ENCODE peak calls at places on chromosomes 11 and 22, in seven cellular contexts. S is CD8-positive, alpha-beta memory T cell; J is MM.1S; D is adrenal gland; Y is Panc1; G is uterus; O is brain microvascular endothelial cell. I is an unnamed sample. For H3K36me3, the result is how much of the 10 kb centered on the place peaks cover.

GRCh38 chr11:69075421-69076128 is 26.8 kb downstream of the TPCN2 start:
- DNase-seq in J (no peak), S (no peak), Y (no peak), O (peak), D (no peak), G (peak), I (peak)

GRCh38 chr22:47202819-47203553 is 440.5 kb downstream of the TBC1D22A start:
- DNase-seq in D (no peak), Y (no peak), G (no peak), O (no peak), J (no peak), S (no peak), I (no peak)

GRCh38 chr11:36231300-36231699 is 57.9 kb downstream of the COMMD9 start:
- DNase-seq in J (no peak), Y (no peak), D (no peak), G (no peak), S (no peak), O (peak), I (peak)

GRCh38 chr11:119664063-119664572 is 64.9 kb downstream of the NECTIN1 start:
- DNase-seq in O (no peak), J (no peak), Y (no peak), S (no peak), G (no peak), D (no peak), I (no peak)

GRCh38 chr11:70603756-70604211 is 205.5 kb downstream of the CTTN start:
- DNase-seq in S (no peak), Y (no peak), D (no peak), G (no peak), O (no peak), J (no peak), I (no peak)

GRCh38 chr11:6237903-6238302 is 986 bp upstream of the CNGA4 start:
- DNase-seq in D (no peak), Y (no peak), J (no peak), G (no peak), S (no peak), O (no peak), I (no peak)

GRCh38 chr11:102608699-102609098 is 16.4 kb downstream of the MMP20 start:
- DNase-seq in S (no peak), O (no peak), Y (no peak), G (no peak), D (no peak), J (no peak), I (no peak)

GRCh38 chr22:29765905-29766631 is 739 bp downstream of the ZMAT5 start:
- DNase-seq in Y (no peak), D (peak), O (no peak), S (no peak), J (no peak), G (no peak), I (no peak)

GRCh38 chr11:12125609-12126149 is 15.3 kb downstream of the MICAL2 start:
- DNase-seq in G (no peak), Y (no peak), D (no peak), S (no peak), O (no peak), J (no peak), I (no peak)

GRCh38 chr11:113591122-113591521 is 115.0 kb downstream of the TMPRSS5 start:
- DNase-seq in J (no peak), S (no peak), Y (no peak), G (no peak), O (no peak), D (no peak), I (no peak)

GRCh38 chr22:49767355-49768062 is 60.2 kb downstream of the BRD1 start:
- DNase-seq in Y (peak), J (peak), D (no peak), G (no peak), O (peak), S (no peak), I (no peak)

GRCh38 chr11:5275369-5276110 is 5.8 kb upstream of the HBE1 start:
- DNase-seq in G (no peak), Y (no peak), J (no peak), S (no peak), D (no peak), O (no peak), I (no peak)

GRCh38 chr22:50082961-50083461 is 2.2 kb downstream of the MLC1 start:
- DNase-seq in Y (no peak), J (peak), G (no peak), D (no peak), S (no peak), O (no peak), I (no peak)

GRCh38 chr11:76808996-76809395 is 25.8 kb downstream of the TSKU start:
- DNase-seq in Y (no peak), D (no peak), S (no peak), J (no peak), O (no peak), G (no peak), I (no peak)

GRCh38 chr11:19380375-19380774 is 139.6 kb upstream of the E2F8 start:
- DNase-seq in O (peak), G (no peak), J (no peak), Y (no peak), S (no peak), D (peak), I (peak)

GRCh38 chr11:134678744-134679143 is 266.7 kb upstream of the B3GAT1 start:
- DNase-seq in G (no peak), S (no peak), J (no peak), D (no peak), Y (no peak), O (no peak), I (no peak)

GRCh38 chr22:36540867-36541642 is 12.1 kb upstream of the EIF3D start:
- DNase-seq in O (no peak), J (no peak), S (no peak), G (no peak), D (no peak), Y (no peak), I (no peak)

GRCh38 chr11:2294340-2295290 is 7.1 kb downstream of the C11orf21 start:
- DNase-seq in O (no peak), S (no peak), G (peak), J (no peak), Y (no peak), D (no peak), I (no peak)

GRCh38 chr11:100816823-100817222 is 129.7 kb downstream of the ARHGAP42 start:
- DNase-seq in G (no peak), Y (no peak), O (peak), S (no peak), D (no peak), J (no peak), I (no peak)

GRCh38 chr22:31850135-31850534 is 94.2 kb upstream of the YWHAH start:
- DNase-seq in G (no peak), Y (no peak), O (no peak), D (no peak), S (no peak), J (no peak), I (no peak)

GRCh38 chr11:14971865-14972580 is at the start of gene CALCA:
- DNase-seq in Y (no peak), O (no peak), D (no peak), S (no peak), J (no peak), G (no peak), I (no peak)

GRCh38 chr11:110355011-110355744 is 58.8 kb upstream of the RDX start:
- DNase-seq in O (no peak), G (no peak), Y (no peak), S (no peak), J (no peak), D (peak), I (no peak)

GRCh38 chr11:5547982-5548381 is 358 bp downstream of the OR52H1 start:
- DNase-seq in D (no peak), Y (no peak), G (no peak), J (peak), O (no peak), S (no peak), I (no peak)

GRCh38 chr22:19824197-19825015 is 30.3 kb downstream of the GNB1L start:
- DNase-seq in D (no peak), O (no peak), J (no peak), G (no peak), S (no peak), Y (no peak), I (no peak)

GRCh38 chr11:77411238-77411637 is 62.7 kb downstream of the PAK1 start:
- DNase-seq in S (peak), Y (no peak), G (peak), J (peak), O (peak), D (peak), I (no peak)

GRCh38 chr11:58921778-58922390 is 17.4 kb upstream of the GLYATL1 start:
- DNase-seq in J (no peak), S (no peak), G (no peak), O (no peak), Y (no peak), D (no peak), I (no peak)

GRCh38 chr22:24230911-24231656 is 13.8 kb downstream of the GGT5 start:
- DNase-seq in J (peak), S (peak), G (no peak), O (no peak), D (peak), Y (no peak), I (no peak)

GRCh38 chr22:20520093-20520511 is 12.7 kb downstream of the MED15 start:
- DNase-seq in O (peak), G (no peak), S (no peak), J (no peak), Y (no peak), D (peak), I (no peak)

GRCh38 chr11:726278-726915 is 20.4 kb downstream of the EPS8L2 start:
- DNase-seq in Y (no peak), D (peak), O (no peak), G (peak), J (peak), S (peak), I (no peak)

DNA sequence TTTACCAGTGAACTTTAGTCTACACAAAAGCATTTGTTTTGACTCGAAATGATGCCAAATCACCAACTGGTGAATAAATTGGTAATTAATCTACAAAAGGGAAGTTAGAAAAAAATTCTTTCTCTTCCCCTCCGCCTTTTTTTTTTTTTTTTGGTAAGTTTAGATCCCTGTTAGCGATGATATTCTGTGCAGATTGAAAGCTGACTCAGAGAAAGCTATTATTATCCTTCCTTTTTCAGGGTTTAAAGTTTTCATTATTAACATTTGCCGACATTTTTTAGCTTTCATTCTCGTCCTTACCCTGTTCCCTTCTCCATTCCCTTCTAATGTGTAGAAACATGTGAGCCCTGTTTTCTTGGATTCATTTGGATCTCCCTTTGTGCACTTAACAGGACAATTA is 16.8 kb upstream of the NUP160 start:
- DNase-seq in G (no peak), Y (no peak), O (no peak), J (no peak), S (no peak), D (no peak), I (no peak)
- H3K4me3 ChIP-seq in G (no peak), Y (no peak), O (no peak), J (peak), S (no peak), D (no peak), I (no peak)

DNA sequence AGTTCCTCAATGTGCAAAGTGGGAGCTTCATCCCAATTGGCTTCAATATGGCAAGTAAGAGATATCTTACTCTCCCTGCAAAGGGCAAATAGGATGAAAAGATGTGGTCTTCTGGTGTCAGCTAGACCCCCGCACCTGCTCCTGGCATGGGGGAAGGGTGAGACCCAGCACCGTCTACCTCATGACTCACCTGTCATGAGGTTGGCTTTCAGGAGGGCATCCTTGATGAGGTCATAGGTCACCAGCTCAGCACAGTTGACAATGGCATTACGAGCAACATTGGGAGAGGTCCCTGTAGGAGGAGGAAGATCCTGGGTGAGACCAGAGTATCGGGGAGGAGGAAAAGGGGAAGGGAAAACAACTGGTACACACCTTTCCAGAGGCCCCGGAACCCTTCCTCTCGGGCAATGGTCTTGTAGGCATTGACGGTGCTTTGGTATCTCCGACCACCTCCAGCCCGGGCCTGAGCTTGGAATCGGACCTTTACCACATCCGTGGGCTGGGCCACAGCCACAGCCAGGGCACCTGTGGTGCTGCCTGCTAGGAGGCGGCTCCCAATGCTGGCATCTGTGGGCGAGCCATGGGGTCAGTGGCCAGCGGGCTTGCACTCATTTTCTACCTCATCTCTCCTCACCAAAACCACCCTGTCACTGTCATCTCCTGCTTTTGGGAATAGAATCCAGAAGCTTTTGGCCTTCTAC is 6.0 kb downstream of the UCP2 start:
- DNase-seq in G (no peak), O (no peak), S (no peak), J (no peak), D (no peak), Y (no peak), I (no peak)
- H3K36me3 ChIP-seq in G (under half), O (under half), S (half or more), J (under half), D (under half), Y (under half), I (under half)

DNA sequence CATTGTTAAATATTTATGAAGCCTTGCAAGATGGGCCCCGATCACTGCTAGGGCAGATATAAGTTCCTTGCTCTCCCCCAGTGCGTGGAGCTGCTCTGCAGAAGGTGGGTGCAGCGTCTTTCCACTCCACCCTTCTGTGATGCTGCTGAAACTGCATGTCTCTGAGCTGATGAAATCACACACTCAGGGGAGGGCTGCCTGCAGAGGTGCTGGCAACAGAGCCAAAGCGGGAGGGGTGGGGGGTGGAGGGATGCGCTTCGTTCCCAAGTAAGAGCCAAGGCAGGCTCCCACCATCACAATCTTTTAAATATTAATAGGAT is 116.6 kb upstream of the NTM start:
- DNase-seq in O (no peak), S (no peak), Y (no peak), J (no peak), G (no peak), D (no peak), I (no peak)
- H3K27ac ChIP-seq in O (no peak), S (no peak), Y (no peak), J (no peak), G (no peak), D (no peak), I (no peak)

GRCh38 chr11:84924290-84924689 is 702.9 kb downstream of the DLG2 start:
- DNase-seq in S (no peak), O (no peak), Y (no peak), J (no peak), G (no peak), D (no peak), I (no peak)

GRCh38 chr11:84923489-84923888 is 703.7 kb downstream of the DLG2 start:
- DNase-seq in G (no peak), D (no peak), S (no peak), J (no peak), O (no peak), Y (no peak), I (no peak)

GRCh38 chr11:84922212-84922805 is 704.8 kb downstream of the DLG2 start:
- DNase-seq in G (no peak), S (no peak), O (no peak), D (no peak), Y (no peak), J (no peak), I (no peak)

GRCh38 chr11:84922836-84923235 is 704.3 kb downstream of the DLG2 start:
- DNase-seq in D (no peak), J (no peak), S (no peak), Y (no peak), G (no peak), O (no peak), I (no peak)
- H3K4me3 ChIP-seq in D (peak), J (no peak), S (no peak), Y (no peak), G (peak), O (peak), I (no peak)

GRCh38 chr11:18253778-18254338 is 5.4 kb upstream of the SAA2 start:
- DNase-seq in S (no peak), Y (no peak), D (no peak), G (no peak), O (no peak), J (no peak), I (peak)
- H3K36me3 ChIP-seq in S (under half), Y (under half), D (under half), G (under half), O (under half), J (under half), I (under half)

DNA sequence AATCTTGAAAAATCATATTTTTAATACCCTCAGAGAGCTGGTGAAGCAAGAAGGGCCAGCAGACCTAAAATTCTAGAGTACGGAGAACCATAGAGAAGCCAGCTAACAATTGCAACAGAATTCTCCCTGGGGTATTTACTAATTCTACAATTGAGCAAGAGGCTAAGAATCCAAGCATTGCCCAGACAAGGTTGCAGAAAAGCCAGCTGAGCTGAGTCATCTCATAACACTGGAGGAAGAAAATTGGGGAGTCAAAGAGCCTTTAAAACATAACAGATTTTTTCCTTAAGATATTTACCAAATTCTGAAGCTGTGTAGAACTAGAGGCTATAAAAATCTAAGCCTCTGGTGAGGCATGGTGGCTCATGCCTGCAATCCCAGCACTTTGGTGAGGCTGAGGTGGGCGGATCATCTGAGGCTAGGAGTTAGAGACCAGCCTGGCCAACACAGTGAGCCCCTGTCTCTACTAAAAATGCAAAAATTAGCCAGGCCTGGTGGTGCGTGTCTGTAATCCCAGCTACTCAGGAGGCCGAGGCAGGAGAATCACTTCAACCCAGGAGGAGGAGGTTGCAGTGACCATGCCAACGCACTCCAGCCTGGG is 13.6 kb upstream of the TMEM216 start:
- DNase-seq in Y (no peak), S (no peak), O (peak), G (peak), J (no peak), D (peak), I (peak)
- H3K27ac ChIP-seq in Y (no peak), S (no peak), O (peak), G (peak), J (no peak), D (peak), I (peak)

GRCh38 chr22:35264986-35265385 is 7.7 kb downstream of the HMGXB4 start:
- DNase-seq in Y (no peak), G (no peak), O (no peak), D (peak), J (no peak), S (no peak), I (no peak)
- H3K4me3 ChIP-seq in Y (no peak), G (no peak), O (no peak), D (no peak), J (no peak), S (no peak), I (no peak)

GRCh38 chr11:88266919-88267318 is 70.6 kb downstream of the CTSC start:
- DNase-seq in Y (no peak), O (no peak), G (no peak), D (no peak), J (no peak), S (no peak), I (no peak)
- H3K36me3 ChIP-seq in Y (under half), O (under half), G (under half), D (under half), J (under half), S (under half), I (under half)

DNA sequence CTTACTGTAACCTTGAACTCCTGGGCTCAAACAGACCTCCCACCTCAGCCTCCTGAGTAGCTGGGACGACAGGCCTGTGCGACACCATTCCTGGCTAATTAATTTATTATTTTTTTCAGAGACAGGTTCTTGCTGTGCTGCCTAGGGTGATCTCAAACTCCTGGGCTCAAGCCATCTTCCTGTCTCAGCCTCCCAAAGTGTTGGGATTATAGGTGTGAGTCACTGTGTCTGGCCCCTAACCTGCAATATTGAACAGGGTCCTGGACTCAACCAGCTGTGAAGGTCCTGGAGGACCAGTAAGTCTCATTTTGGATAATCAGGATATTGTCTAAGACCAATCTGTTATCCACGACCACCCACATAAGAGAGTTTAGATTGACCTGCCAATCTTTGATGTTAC is 15.2 kb downstream of the CCDC134 start:
- DNase-seq in D (no peak), G (no peak), S (no peak), J (no peak), O (no peak), Y (no peak), I (no peak)
- H3K27ac ChIP-seq in D (peak), G (no peak), S (no peak), J (no peak), O (no peak), Y (no peak), I (no peak)